ENCODE peak calls at places on chromosomes 4 and X, in ten cellular contexts. T is AG09309, Q is lower lobe of right lung, W is mucosa of descending colon, C is A673, R is fibroblast of villous mesenchyme, Z is glutamatergic neuron, O is endothelial cell, A is neural progenitor cell, M is stomach. H is an unnamed sample.

GRCh38 chr4:35358001-35358584 is 886.2 kb downstream of the ARAP2 start:
- DNase-seq in Z (no peak), Q (no peak), C (no peak), O (no peak), A (peak; percentile 4), R (peak; percentile 2), W (no peak), M (no peak), T (no peak), H (no peak)

GRCh38 chr4:152937535-152938236 is 1.6 kb downstream of the FHDC1 start:
- DNase-seq in Q (peak; percentile 63), M (peak; percentile 45), A (peak; percentile 61), C (peak; percentile 34), T (no peak), R (peak; percentile 42), Z (peak; percentile 59), W (peak; percentile 75), O (peak; percentile 36), H (peak; percentile 57)

GRCh38 chr4:28369504-28369903 is 1508.9 kb downstream of the STIM2 start:
- DNase-seq in Z (no peak), W (no peak), C (no peak), O (no peak), T (no peak), R (no peak), Q (no peak), M (no peak), A (no peak), H (no peak)

GRCh38 chr4:169060396-169061081 is 50.5 kb upstream of the CBR4 start:
- DNase-seq in A (no peak), M (no peak), W (no peak), Z (no peak), O (no peak), R (peak; percentile 50), Q (no peak), T (no peak), C (no peak), H (no peak)

GRCh38 chr4:76764251-76764650 is 133.7 kb downstream of the SOWAHB start:
- DNase-seq in M (no peak), A (peak; percentile 20), Z (no peak), Q (no peak), R (peak; percentile 76), O (no peak), W (no peak), C (no peak), T (no peak), H (no peak)

GRCh38 chrX:86047174-86047991 is at the start of gene CHM:
- DNase-seq in R (peak; percentile 84), T (peak; percentile 53), O (peak; percentile 47), A (peak; percentile 72), Q (peak; percentile 49), W (peak; percentile 51), C (peak; percentile 92), M (peak; percentile 45), Z (peak; percentile 45), H (peak; percentile 60)

GRCh38 chr4:110638347-110638746 is 15.5 kb upstream of the PITX2 start:
- DNase-seq in R (no peak), Q (no peak), C (no peak), W (no peak), A (no peak), Z (no peak), T (no peak), M (no peak), O (no peak), H (no peak)

GRCh38 chrX:28884823-28885222 is 297.6 kb downstream of the IL1RAPL1 start:
- DNase-seq in A (no peak), T (no peak), Z (no peak), R (no peak), M (no peak), C (no peak), Q (no peak), O (no peak), W (no peak), H (no peak)

DNA sequence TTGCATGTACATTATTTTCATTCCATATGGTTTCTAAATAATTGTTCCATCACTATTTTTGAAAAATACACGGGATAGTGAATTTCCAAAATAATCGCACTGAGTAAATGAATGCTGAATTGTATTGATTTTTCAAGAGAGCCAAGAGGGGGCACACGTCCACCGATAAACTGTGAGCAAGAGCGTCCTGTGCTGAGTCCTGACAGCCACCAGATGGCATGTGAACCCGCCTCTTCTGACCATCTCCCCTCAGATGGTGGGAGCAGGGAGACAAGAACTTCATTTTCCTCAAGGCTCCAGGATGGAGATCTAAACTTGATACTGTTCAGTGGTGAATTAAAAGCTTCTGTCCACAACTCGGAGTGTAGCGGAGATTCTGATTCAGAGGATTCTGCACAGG is 30.6 kb upstream of the IL9R start:
- DNase-seq in C (peak; percentile 53), Q (no peak), R (peak; percentile 19), T (peak; percentile 1), W (no peak), A (peak; percentile 67), M (no peak), Z (peak; percentile 26), O (no peak), H (peak; percentile 16)
- TF ChIP-seq CTCF in C (peak; percentile 62), Q (peak; percentile 47), R (peak; percentile 39), T (peak; percentile 24), W (no peak), A (peak; percentile 60), M (no peak), Z (no peak), O (no peak), H (no peak)

GRCh38 chr4:126582737-126583136 is 1050.0 kb upstream of the INTU start:
- DNase-seq in O (peak; percentile 12), C (peak; percentile 55), M (no peak), Q (no peak), W (no peak), T (no peak), R (no peak), Z (no peak), A (peak; percentile 31), H (no peak)
- TF ChIP-seq CTCF in O (no peak), C (peak; percentile 48), M (no peak), Q (no peak), W (no peak), T (peak; percentile 24), R (peak; percentile 37), Z (no peak), A (peak; percentile 40), H (no peak)

DNA sequence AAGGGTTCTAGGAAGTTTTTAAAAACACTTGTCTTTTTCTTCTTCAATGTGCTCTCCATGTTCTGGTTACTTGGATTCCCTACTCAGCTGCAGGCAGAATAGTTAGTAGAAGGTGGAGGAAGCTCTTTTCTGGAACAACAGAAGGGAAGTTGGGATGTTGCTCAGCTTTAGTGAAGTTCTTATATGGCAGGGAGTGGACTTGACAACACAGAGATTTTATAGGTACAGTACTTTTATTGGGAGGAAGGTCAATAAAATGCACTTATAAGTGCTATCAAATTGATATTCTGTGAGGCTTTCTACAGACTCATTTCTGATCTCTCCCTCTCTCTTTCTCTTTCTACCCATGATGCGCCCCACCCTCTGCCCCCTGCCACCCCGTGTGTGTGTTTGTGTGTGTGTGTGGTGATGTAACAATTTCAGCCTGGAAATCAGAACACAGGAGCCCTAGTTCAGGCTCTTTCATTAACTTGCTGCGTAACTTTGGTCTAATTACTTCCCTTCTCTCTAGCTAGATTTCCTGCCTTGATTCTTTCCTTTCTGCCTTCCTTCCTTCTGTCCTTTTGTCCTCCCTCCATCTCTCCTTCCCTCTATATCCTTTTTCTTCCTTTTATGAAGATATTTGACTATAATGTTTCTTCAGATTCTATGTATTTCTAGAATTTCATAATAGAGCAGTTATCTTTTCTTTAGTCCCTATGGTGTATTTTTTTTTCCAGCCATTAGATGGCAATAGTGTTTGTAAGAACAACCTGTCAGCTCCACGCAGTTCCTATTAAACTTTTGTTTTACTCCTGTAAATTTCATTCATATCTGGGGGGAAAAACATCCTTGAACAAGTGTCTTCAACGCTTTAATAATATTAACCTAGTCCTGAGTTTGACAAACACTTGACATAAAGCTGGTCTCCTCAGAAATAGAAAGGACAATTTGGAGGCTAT is 37.1 kb downstream of the HEPH start:
- DNase-seq in O (no peak), T (peak; percentile 3), W (peak; percentile 58), M (no peak), R (peak; percentile 10), C (peak; percentile 14), Z (no peak), A (no peak), Q (no peak), H (no peak)
- TF ChIP-seq CTCF in O (no peak), T (peak; percentile 36), W (no peak), M (no peak), R (no peak), C (peak; percentile 52), Z (no peak), A (peak; percentile 44), Q (no peak), H (no peak)

DNA sequence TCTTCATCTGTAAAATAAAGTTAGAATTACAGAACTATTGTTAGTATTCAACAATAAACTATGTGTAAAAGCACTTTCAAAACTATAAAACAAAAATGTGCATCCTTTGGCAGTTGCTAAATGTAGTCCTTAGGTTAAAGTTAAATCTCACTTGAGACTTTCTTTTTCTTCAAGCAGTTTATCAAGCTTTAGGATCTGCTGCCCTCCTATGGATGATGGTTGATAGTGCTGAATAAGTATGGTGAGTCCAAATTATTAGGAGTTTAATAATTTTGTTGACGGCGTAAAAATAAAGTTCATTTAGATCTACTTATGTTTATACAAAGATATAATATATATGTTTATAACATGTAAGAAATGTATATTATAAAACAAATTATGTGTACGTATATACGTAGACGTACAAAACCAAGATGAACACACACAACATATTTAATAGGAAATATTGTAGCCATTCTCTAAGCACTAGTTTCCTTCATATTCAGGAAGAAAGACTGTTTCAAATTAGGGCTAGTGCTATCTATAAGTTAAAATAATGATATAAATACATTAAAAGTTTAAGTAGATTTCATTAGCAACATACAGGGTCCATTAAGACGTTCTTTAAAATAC is 22.3 kb downstream of the UGT2A2 start:
- DNase-seq in Z (no peak), M (no peak), W (no peak), Q (no peak), T (no peak), R (peak; percentile 25), A (peak; percentile 65), O (peak; percentile 30), C (peak; percentile 38), H (no peak)
- TF ChIP-seq CTCF in Z (peak; percentile 62), M (peak; percentile 27), W (no peak), Q (peak; percentile 33), T (no peak), R (peak; percentile 36), A (peak; percentile 81), O (peak; percentile 63), C (peak; percentile 52), H (peak; percentile 65)

DNA sequence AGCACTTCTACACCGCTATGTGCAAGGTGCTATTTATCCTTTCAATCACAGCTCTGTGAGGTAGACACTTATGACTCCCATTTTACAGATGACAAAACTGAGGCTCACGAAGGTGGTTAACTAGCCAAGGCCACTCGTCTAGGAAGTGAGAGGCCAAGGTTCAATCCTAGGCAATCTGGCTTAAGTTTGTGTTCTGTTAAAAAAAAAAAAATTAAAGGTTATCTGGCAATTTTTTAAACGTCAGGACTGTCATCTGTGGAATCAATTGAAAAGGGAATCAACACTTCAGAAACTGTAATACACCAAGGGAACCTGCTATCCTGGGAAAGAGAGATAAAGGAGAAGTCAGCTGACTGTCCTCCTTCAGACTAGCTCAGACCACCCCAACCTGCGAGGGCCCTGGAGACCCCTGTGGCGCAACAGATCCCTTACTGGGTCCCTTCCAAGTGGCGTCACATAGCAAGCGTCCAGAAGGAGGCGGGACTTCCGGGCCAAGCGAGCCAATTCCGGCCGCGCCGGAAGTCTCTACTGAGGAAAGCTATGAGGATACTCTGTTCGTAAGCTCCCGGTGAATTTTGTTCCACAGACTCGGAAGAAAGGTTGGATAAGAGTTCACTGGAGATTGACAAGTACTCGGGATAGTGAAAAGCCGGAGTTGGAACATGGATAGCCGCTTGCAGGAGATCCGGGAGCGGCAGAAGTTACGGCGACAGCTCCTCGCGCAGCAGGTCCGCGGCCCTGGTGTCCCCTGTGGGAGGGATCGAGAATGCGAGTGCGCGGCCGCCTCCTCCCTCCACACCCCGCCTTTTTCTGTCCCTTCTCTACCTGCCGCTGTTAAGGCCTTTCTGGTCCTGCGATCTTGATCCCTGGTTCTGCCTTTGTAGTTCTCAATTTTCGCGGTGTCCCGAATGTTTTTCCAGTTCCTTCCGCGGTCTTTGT is at the start of gene METTL14:
- DNase-seq in Q (peak; percentile 93), T (peak; percentile 52), O (peak; percentile 90), R (peak; percentile 91), M (peak; percentile 95), C (peak; percentile 96), W (peak; percentile 94), A (peak; percentile 97), Z (peak; percentile 97), H (peak; percentile 93)
- TF ChIP-seq CTCF in Q (peak; percentile 12), T (no peak), O (no peak), R (no peak), M (no peak), C (no peak), W (no peak), A (peak; percentile 4), Z (no peak), H (no peak)